ENCODE peak calls at places on chromosomes 11 and 22, in nine cellular contexts. O, P, L, E, W, Z, K, N and D are unnamed samples.

GRCh38 chr11:119470316-119471266 is 47.6 kb upstream of the THY1 start:
- DNase-seq in O (no peak), P (peak; percentile 12), L (no peak), E (no peak), W (no peak), Z (no peak), K (peak; percentile 83), N (no peak), D (no peak)

GRCh38 chr11:95508219-95508880 is 277.3 kb upstream of the SESN3 start:
- DNase-seq in O (no peak), P (no peak), L (no peak), E (no peak), W (peak; percentile 30), Z (no peak), K (no peak), N (no peak), D (no peak)

GRCh38 chr11:118152552-118153471 is at the start of gene SCN4B:
- DNase-seq in O (no peak), P (no peak), L (no peak), E (no peak), W (no peak), Z (peak; percentile 80), K (peak; percentile 48), N (peak; percentile 72), D (peak; percentile 77)

GRCh38 chr11:115184901-115185300 is 319.3 kb downstream of the CADM1 start:
- DNase-seq in O (no peak), P (no peak), L (no peak), E (no peak), W (no peak), Z (no peak), K (no peak), N (no peak), D (no peak)

GRCh38 chr11:87803748-87804147 is 371.5 kb downstream of the RAB38 start:
- DNase-seq in O (no peak), P (no peak), L (no peak), E (no peak), W (no peak), Z (no peak), K (no peak), N (no peak), D (no peak)

GRCh38 chr22:19634206-19634536 is 80.1 kb upstream of the SEPTIN5 start:
- DNase-seq in O (no peak), P (no peak), L (no peak), E (no peak), W (no peak), Z (no peak), K (no peak), N (no peak), D (no peak)

GRCh38 chr11:63508009-63508408 is 2.1 kb downstream of the LGALS12 start:
- DNase-seq in O (no peak), P (no peak), L (no peak), E (no peak), W (no peak), Z (peak; percentile 34), K (no peak), N (peak; percentile 20), D (peak; percentile 85)

GRCh38 chr22:37581534-37581933 is 1.6 kb upstream of the LGALS2 start:
- DNase-seq in O (no peak), P (no peak), L (no peak), E (no peak), W (no peak), Z (no peak), K (no peak), N (no peak), D (no peak)

GRCh38 chr11:44568706-44569473 is 3.4 kb downstream of the CD82 start:
- DNase-seq in O (peak; percentile 83), P (peak; percentile 78), L (no peak), E (peak; percentile 79), W (peak; percentile 35), Z (no peak), K (peak; percentile 91), N (no peak), D (no peak)

GRCh38 chr11:79028214-79028613 is 412.6 kb downstream of the TENM4 start:
- DNase-seq in O (no peak), P (no peak), L (no peak), E (no peak), W (no peak), Z (no peak), K (no peak), N (no peak), D (no peak)

GRCh38 chr22:37492428-37493344 is 6.5 kb upstream of the MFNG start:
- DNase-seq in O (no peak), P (no peak), L (no peak), E (no peak), W (no peak), Z (peak; percentile 70), K (peak; percentile 63), N (peak; percentile 33), D (no peak)